ENCODE peak calls at places on chromosomes 4 and X, in six cellular contexts. One of them, this sample, is unnamed.
A peak's percentile ranks its signal among the peaks of the same experiment; 100 is the strongest.

GRCh38 chrX:121093011-121093410 is 45.6 kb downstream of the GLUD2 start:
- DNase-seq in Right ventricle myocardium superior: no peak
- DNase-seq in stimulated activated CD8-positive, alpha-beta memory T cell treated with anti-CD3 and anti-CD28 coated beads, Interleukin-4, amount 100 ng/mL, for 24 hours: no peak
- DNase-seq in stimulated activated CD4-positive, alpha-beta T cell treated with anti-CD3 and anti-CD28 coated beads, Interleukin-2, amount 100 ng/mL, for 24 hours: no peak
- DNase-seq in hippocampal formation: no peak
- DNase-seq in H4: peak; percentile 47
- DNase-seq in this sample: no peak

GRCh38 chr4:46329118-46329976 is 60.6 kb downstream of the GABRA2 start:
- DNase-seq in stimulated activated CD4-positive, alpha-beta T cell treated with anti-CD3 and anti-CD28 coated beads, Interleukin-2, amount 100 ng/mL, for 24 hours: no peak
- DNase-seq in Right ventricle myocardium superior: no peak
- DNase-seq in hippocampal formation: peak; percentile 42
- DNase-seq in stimulated activated CD8-positive, alpha-beta memory T cell treated with anti-CD3 and anti-CD28 coated beads, Interleukin-4, amount 100 ng/mL, for 24 hours: no peak
- DNase-seq in H4: peak; percentile 72
- DNase-seq in this sample: no peak

GRCh38 chr4:187732524-187732923 is 263.0 kb upstream of the ZFP42 start:
- DNase-seq in H4: no peak
- DNase-seq in stimulated activated CD4-positive, alpha-beta T cell treated with anti-CD3 and anti-CD28 coated beads, Interleukin-2, amount 100 ng/mL, for 24 hours: no peak
- DNase-seq in hippocampal formation: no peak
- DNase-seq in Right ventricle myocardium superior: no peak
- DNase-seq in stimulated activated CD8-positive, alpha-beta memory T cell treated with anti-CD3 and anti-CD28 coated beads, Interleukin-4, amount 100 ng/mL, for 24 hours: no peak
- DNase-seq in this sample: no peak

GRCh38 chrX:148572332-148572731 is 71.9 kb downstream of the AFF2 start:
- DNase-seq in stimulated activated CD8-positive, alpha-beta memory T cell treated with anti-CD3 and anti-CD28 coated beads, Interleukin-4, amount 100 ng/mL, for 24 hours: no peak
- DNase-seq in stimulated activated CD4-positive, alpha-beta T cell treated with anti-CD3 and anti-CD28 coated beads, Interleukin-2, amount 100 ng/mL, for 24 hours: no peak
- DNase-seq in H4: no peak
- DNase-seq in Right ventricle myocardium superior: no peak
- DNase-seq in hippocampal formation: no peak
- DNase-seq in this sample: no peak

GRCh38 chr4:31408136-31408535 is 688.0 kb downstream of the PCDH7 start:
- DNase-seq in H4: no peak
- DNase-seq in Right ventricle myocardium superior: no peak
- DNase-seq in stimulated activated CD8-positive, alpha-beta memory T cell treated with anti-CD3 and anti-CD28 coated beads, Interleukin-4, amount 100 ng/mL, for 24 hours: no peak
- DNase-seq in stimulated activated CD4-positive, alpha-beta T cell treated with anti-CD3 and anti-CD28 coated beads, Interleukin-2, amount 100 ng/mL, for 24 hours: no peak
- DNase-seq in hippocampal formation: no peak
- DNase-seq in this sample: no peak

GRCh38 chr4:15234101-15234500 is 193.7 kb upstream of the C1QTNF7 start:
- DNase-seq in stimulated activated CD8-positive, alpha-beta memory T cell treated with anti-CD3 and anti-CD28 coated beads, Interleukin-4, amount 100 ng/mL, for 24 hours: no peak
- DNase-seq in H4: peak; percentile 56
- DNase-seq in Right ventricle myocardium superior: no peak
- DNase-seq in hippocampal formation: no peak
- DNase-seq in stimulated activated CD4-positive, alpha-beta T cell treated with anti-CD3 and anti-CD28 coated beads, Interleukin-2, amount 100 ng/mL, for 24 hours: no peak
- DNase-seq in this sample: no peak

GRCh38 chrX:56751071-56751470 is 22.0 kb downstream of the NBDY start:
- DNase-seq in stimulated activated CD8-positive, alpha-beta memory T cell treated with anti-CD3 and anti-CD28 coated beads, Interleukin-4, amount 100 ng/mL, for 24 hours: no peak
- DNase-seq in H4: no peak
- DNase-seq in hippocampal formation: no peak
- DNase-seq in Right ventricle myocardium superior: no peak
- DNase-seq in stimulated activated CD4-positive, alpha-beta T cell treated with anti-CD3 and anti-CD28 coated beads, Interleukin-2, amount 100 ng/mL, for 24 hours: no peak
- DNase-seq in this sample: no peak

GRCh38 chr4:83139514-83140156 is 25.1 kb upstream of the PLAC8 start:
- DNase-seq in Right ventricle myocardium superior: no peak
- DNase-seq in stimulated activated CD4-positive, alpha-beta T cell treated with anti-CD3 and anti-CD28 coated beads, Interleukin-2, amount 100 ng/mL, for 24 hours: no peak
- DNase-seq in hippocampal formation: no peak
- DNase-seq in stimulated activated CD8-positive, alpha-beta memory T cell treated with anti-CD3 and anti-CD28 coated beads, Interleukin-4, amount 100 ng/mL, for 24 hours: no peak
- DNase-seq in H4: no peak
- DNase-seq in this sample: no peak

GRCh38 chr4:2255501-2256155 is 6.3 kb downstream of the MXD4 start:
- DNase-seq in stimulated activated CD8-positive, alpha-beta memory T cell treated with anti-CD3 and anti-CD28 coated beads, Interleukin-4, amount 100 ng/mL, for 24 hours: no peak
- DNase-seq in Right ventricle myocardium superior: peak; percentile 67
- DNase-seq in H4: peak; percentile 77
- DNase-seq in stimulated activated CD4-positive, alpha-beta T cell treated with anti-CD3 and anti-CD28 coated beads, Interleukin-2, amount 100 ng/mL, for 24 hours: no peak
- DNase-seq in hippocampal formation: no peak
- DNase-seq in this sample: no peak

GRCh38 chrX:153782324-153782723 is 1.5 kb downstream of the SRPK3 start:
- DNase-seq in H4: no peak
- DNase-seq in hippocampal formation: no peak
- DNase-seq in stimulated activated CD8-positive, alpha-beta memory T cell treated with anti-CD3 and anti-CD28 coated beads, Interleukin-4, amount 100 ng/mL, for 24 hours: no peak
- DNase-seq in Right ventricle myocardium superior: no peak
- DNase-seq in stimulated activated CD4-positive, alpha-beta T cell treated with anti-CD3 and anti-CD28 coated beads, Interleukin-2, amount 100 ng/mL, for 24 hours: no peak
- DNase-seq in this sample: no peak